ENCODE peak calls at places on chromosomes 2 and 18, in four cellular contexts. Q, I, U and R are unnamed samples.

GRCh38 chr2:73085691-73086090 is 14.2 kb upstream of the SFXN5 start:
- DNase-seq in Q (peak; percentile 91), I (peak; percentile 58), U (peak; percentile 88), R (peak; percentile 93)

GRCh38 chr2:147110317-147110716 is 734.5 kb upstream of the ACVR2A start:
- DNase-seq in Q (no peak), I (no peak), U (no peak), R (no peak)

GRCh38 chr2:236666646-236667204 is 97.1 kb downstream of the ACKR3 start:
- DNase-seq in Q (no peak), I (no peak), U (no peak), R (no peak)

GRCh38 chr2:3571284-3571683 is 3.8 kb upstream of the RPS7 start:
- DNase-seq in Q (no peak), I (no peak), U (no peak), R (no peak)

GRCh38 chr2:218137514-218137913 is 11.7 kb downstream of the CXCR2 start:
- DNase-seq in Q (no peak), I (no peak), U (no peak), R (no peak)

GRCh38 chr2:57330447-57330846 is 716.2 kb upstream of the VRK2 start:
- DNase-seq in Q (no peak), I (no peak), U (no peak), R (no peak)

GRCh38 chr18:48745293-48745692 is 205.5 kb downstream of the SMAD7 start:
- DNase-seq in Q (no peak), I (no peak), U (no peak), R (no peak)

GRCh38 chr18:41524674-41525470 is 430.2 kb upstream of the PIK3C3 start:
- DNase-seq in Q (no peak), I (no peak), U (no peak), R (no peak)

GRCh38 chr2:100256416-100256815 is 65.9 kb downstream of the LONRF2 start:
- DNase-seq in Q (no peak), I (no peak), U (no peak), R (no peak)

GRCh38 chr2:30978854-30979253 is 159.4 kb downstream of the GALNT14 start:
- DNase-seq in Q (no peak), I (no peak), U (no peak), R (no peak)

GRCh38 chr2:97713296-97714083 is at the start of gene ZAP70:
- DNase-seq in Q (no peak), I (peak; percentile 51), U (no peak), R (no peak)

GRCh38 chr2:158211516-158211915 is 109.8 kb downstream of the UPP2 start:
- DNase-seq in Q (no peak), I (no peak), U (no peak), R (no peak)

GRCh38 chr2:73896362-73897239 is 3.8 kb downstream of the ACTG2 start:
- DNase-seq in Q (no peak), I (no peak), U (no peak), R (no peak)

GRCh38 chr2:160917850-160918249 is 242.4 kb upstream of the TANK start:
- DNase-seq in Q (no peak), I (no peak), U (no peak), R (no peak)

GRCh38 chr2:169734172-169734847 is 678 bp downstream of the KLHL23 start:
- DNase-seq in Q (peak; percentile 62), I (no peak), U (peak; percentile 14), R (peak; percentile 46)

GRCh38 chr2:233706720-233707119 is 6.0 kb upstream of the UGT1A5 start:
- DNase-seq in Q (no peak), I (no peak), U (no peak), R (no peak)

GRCh38 chr2:60984717-60985116 is 32.8 kb upstream of the PEX13 start:
- DNase-seq in Q (no peak), I (no peak), U (no peak), R (no peak)

GRCh38 chr18:21599585-21600525 is 649 bp downstream of the ESCO1 start:
- DNase-seq in Q (peak; percentile 84), I (no peak), U (peak; percentile 73), R (no peak)

GRCh38 chr2:71863338-71863737 is 284.3 kb downstream of the CYP26B1 start:
- DNase-seq in Q (peak; percentile 23), I (no peak), U (no peak), R (peak; percentile 61)

GRCh38 chr2:190940451-190940850 is 59.8 kb downstream of the GLS start:
- DNase-seq in Q (no peak), I (no peak), U (no peak), R (no peak)

GRCh38 chr18:2223859-2224258 is 347.4 kb downstream of the METTL4 start:
- DNase-seq in Q (peak; percentile 58), I (no peak), U (no peak), R (peak; percentile 69)

GRCh38 chr18:48574667-48575300 is 36.0 kb downstream of the CTIF start:
- DNase-seq in Q (no peak), I (no peak), U (no peak), R (no peak)

GRCh38 chr2:64410673-64411072 is 43.3 kb upstream of the LGALSL start:
- DNase-seq in Q (no peak), I (no peak), U (no peak), R (no peak)

GRCh38 chr2:11161747-11162146 is 6.5 kb downstream of the SLC66A3 start:
- DNase-seq in Q (no peak), I (no peak), U (no peak), R (no peak)

GRCh38 chr2:212337486-212338343 is 200.9 kb downstream of the ERBB4 start:
- DNase-seq in Q (no peak), I (no peak), U (no peak), R (no peak)

GRCh38 chr2:32008811-32009478 is 1.9 kb downstream of the MEMO1 start:
- DNase-seq in Q (peak; percentile 43), I (no peak), U (peak; percentile 16), R (peak; percentile 31)

GRCh38 chr18:58051765-58052460 is 7.9 kb downstream of the NEDD4L start:
- DNase-seq in Q (no peak), I (no peak), U (no peak), R (no peak)

GRCh38 chr2:226526731-226527130 is 272.9 kb downstream of the IRS1 start:
- DNase-seq in Q (no peak), I (no peak), U (no peak), R (no peak)

GRCh38 chr2:39996653-39997080 is 217.6 kb upstream of the THUMPD2 start:
- DNase-seq in Q (peak; percentile 7), I (no peak), U (no peak), R (no peak)

GRCh38 chr2:15354596-15355359 is 206.4 kb downstream of the NBAS start:
- DNase-seq in Q (no peak), I (no peak), U (no peak), R (no peak)

GRCh38 chr2:230124792-230125452 is 56.2 kb upstream of the SLC16A14 start:
- DNase-seq in Q (no peak), I (no peak), U (peak; percentile 32), R (peak; percentile 15)

GRCh38 chr2:235283246-235283645 is 210.6 kb upstream of the AGAP1 start:
- DNase-seq in Q (no peak), I (no peak), U (no peak), R (no peak)

GRCh38 chr2:134289225-134289624 is 35.4 kb downstream of the MGAT5 start:
- DNase-seq in Q (no peak), I (no peak), U (no peak), R (no peak)

GRCh38 chr2:13682878-13683277 is 949.6 kb upstream of the LRATD1 start:
- DNase-seq in Q (no peak), I (no peak), U (no peak), R (peak; percentile 68)

GRCh38 chr18:55136864-55137263 is 177.6 kb upstream of the CCDC68 start:
- DNase-seq in Q (no peak), I (no peak), U (no peak), R (no peak)

GRCh38 chr18:34976899-34977786 is 64.1 kb upstream of the MAPRE2 start:
- DNase-seq in Q (peak; percentile 89), I (peak; percentile 64), U (peak; percentile 93), R (peak; percentile 63)

GRCh38 chr2:118858485-118859156 is 11.2 kb upstream of the EN1 start:
- DNase-seq in Q (no peak), I (no peak), U (no peak), R (no peak)
- H3K4me3 ChIP-seq in Q (no peak overlapping the region), I (no peak overlapping the region), U (no peak overlapping the region), R (no peak overlapping the region)

DNA sequence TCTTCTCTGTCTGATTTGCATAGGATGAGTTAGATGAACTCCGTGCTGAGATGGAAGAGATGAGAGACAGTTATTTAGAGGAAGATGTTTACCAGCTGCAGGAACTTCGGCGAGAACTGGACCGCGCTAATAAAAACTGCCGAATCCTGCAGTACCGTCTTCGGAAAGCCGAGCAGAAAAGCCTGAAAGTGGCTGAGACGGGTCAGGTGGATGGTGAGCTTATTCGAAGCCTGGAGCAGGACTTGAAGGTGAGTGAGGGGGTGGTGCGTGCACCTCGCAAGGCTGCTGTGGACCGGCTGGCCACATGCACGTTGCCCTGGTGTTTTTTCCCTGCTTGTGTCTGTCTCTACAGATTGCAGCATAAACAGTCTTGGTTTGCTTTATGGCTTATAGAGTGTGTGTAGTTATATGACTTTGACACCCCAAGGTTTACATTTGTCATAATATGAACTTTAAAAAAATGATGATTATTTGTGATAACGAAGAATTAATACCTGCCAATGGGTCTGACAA is 13.1 kb downstream of the MTCL1 start:
- DNase-seq in Q (no peak), I (no peak), U (no peak), R (no peak)
- H3K4me1 ChIP-seq in Q (peaks cover 14% of the 10 kb centered on the region), I (no peaks in the 10 kb centered on the region), U (peaks cover 7% of the 10 kb centered on the region), R (no peaks in the 10 kb centered on the region)

GRCh38 chr18:80200171-80200931 is 47.0 kb downstream of the PARD6G start:
- DNase-seq in Q (peak; percentile 39), I (no peak), U (no peak), R (no peak)

GRCh38 chr18:80203243-80203642 is 44.1 kb downstream of the PARD6G start:
- DNase-seq in Q (no peak), I (no peak), U (no peak), R (no peak)

GRCh38 chr18:80202264-80202998 is 44.9 kb downstream of the PARD6G start:
- DNase-seq in Q (no peak), I (no peak), U (no peak), R (no peak)

GRCh38 chr18:80200932-80201672 is 46.2 kb downstream of the PARD6G start:
- DNase-seq in Q (no peak), I (no peak), U (no peak), R (no peak)

GRCh38 chr18:80201739-80202138 is 45.6 kb downstream of the PARD6G start:
- DNase-seq in Q (no peak), I (no peak), U (no peak), R (no peak)
- H3K4me3 ChIP-seq in Q (no peak overlapping the region), I (no peak overlapping the region), U (no peak overlapping the region), R (no peak overlapping the region)

GRCh38 chr2:12613137-12613912 is 103.4 kb upstream of the TRIB2 start:
- DNase-seq in Q (no peak), I (no peak), U (no peak), R (no peak)
- H3K4me1 ChIP-seq in Q (no peaks in the 10 kb centered on the region), I (no peaks in the 10 kb centered on the region), U (no peaks in the 10 kb centered on the region), R (no peaks in the 10 kb centered on the region)

DNA sequence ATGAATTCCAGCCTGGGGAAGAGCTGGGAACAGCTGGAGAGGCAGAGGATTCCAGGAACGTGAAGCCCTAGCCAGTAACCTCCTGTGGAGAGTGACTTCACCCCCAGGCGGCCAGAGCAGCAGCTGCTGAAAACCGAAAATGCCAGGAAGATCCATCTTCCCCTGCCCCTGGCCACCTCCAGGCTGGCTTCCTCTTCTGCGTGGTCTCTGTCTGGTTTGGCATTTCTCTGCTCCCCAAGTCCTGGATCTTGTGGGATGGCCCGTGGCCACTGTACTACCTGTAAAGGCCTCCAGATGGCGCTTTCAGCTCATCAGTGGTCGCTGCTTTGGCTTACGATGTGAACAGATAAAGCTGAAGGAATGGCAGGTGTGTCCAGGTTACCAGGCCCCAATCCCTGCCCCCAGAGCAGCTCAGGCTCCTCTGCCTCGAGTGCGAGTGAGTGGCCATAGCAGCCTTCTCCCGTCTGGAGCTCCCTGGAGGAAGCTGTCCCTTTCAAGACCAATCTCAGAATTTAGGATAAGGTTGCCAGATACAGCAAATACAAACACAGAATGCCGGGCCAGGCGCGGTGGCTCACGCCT is 8.7 kb upstream of the MAPRE3 start:
- DNase-seq in Q (peak; percentile 84), I (peak; percentile 60), U (peak; percentile 89), R (peak; percentile 92)
- H3K4me3 ChIP-seq in Q (no peak overlapping the region), I (no peak overlapping the region), U (no peak overlapping the region), R (no peak overlapping the region)